ENCODE peak calls at places on chromosomes 1 and 21, in five cellular contexts. C, O, H, D and J are unnamed samples. For H3K36me3, the result is how much of the 10 kb centered on the place peaks cover.

GRCh38 chr1:107991371-107992066 is 26.5 kb upstream of the VAV3 start:
- DNase-seq in C (no peak), O (no peak), H (no peak), D (no peak), J (no peak)

GRCh38 chr1:23174383-23175110 is 5.9 kb upstream of the LUZP1 start:
- DNase-seq in C (no peak), O (no peak), H (no peak), D (no peak), J (no peak)

GRCh38 chr1:6954596-6954995 is 169.3 kb downstream of the CAMTA1 start:
- DNase-seq in C (no peak), O (no peak), H (no peak), D (no peak), J (no peak)

GRCh38 chr21:45424854-45425795 is 20.2 kb downstream of the COL18A1 start:
- DNase-seq in C (no peak), O (no peak), H (no peak), D (no peak), J (no peak)

GRCh38 chr21:32645261-32646182 is 33.3 kb upstream of the CFAP298 start:
- DNase-seq in C (no peak), O (no peak), H (no peak), D (no peak), J (no peak)

GRCh38 chr1:8361198-8361849 is 43.4 kb downstream of the SLC45A1 start:
- DNase-seq in C (no peak), O (no peak), H (no peak), D (no peak), J (no peak)

GRCh38 chr1:37940299-37940947 is 6.4 kb downstream of the INPP5B start:
- DNase-seq in C (no peak), O (no peak), H (no peak), D (no peak), J (no peak)

GRCh38 chr1:3453891-3454810 is at the start of gene ARHGEF16:
- DNase-seq in C (no peak), O (peak), H (no peak), D (peak), J (peak)

GRCh38 chr1:8951246-8951645 is 5.6 kb downstream of the CA6 start:
- DNase-seq in C (no peak), O (no peak), H (no peak), D (no peak), J (no peak)

GRCh38 chr21:43880111-43880985 is 15.3 kb downstream of the AGPAT3 start:
- DNase-seq in C (no peak), O (peak), H (no peak), D (no peak), J (no peak)

GRCh38 chr1:173868266-173869107 is at the start of gene ZBTB37:
- DNase-seq in C (peak), O (peak), H (peak), D (peak), J (peak)

GRCh38 chr1:150553392-150554085 is 4.3 kb downstream of the ADAMTSL4 start:
- DNase-seq in C (no peak), O (no peak), H (no peak), D (no peak), J (no peak)

GRCh38 chr1:109201123-109201703 is 12.5 kb upstream of the SARS1 start:
- DNase-seq in C (peak), O (peak), H (no peak), D (no peak), J (no peak)

GRCh38 chr1:59903136-59903754 is 23.3 kb downstream of the CYP2J2 start:
- DNase-seq in C (no peak), O (no peak), H (no peak), D (no peak), J (no peak)

GRCh38 chr1:178632619-178633018 is 92.4 kb upstream of the RALGPS2 start:
- DNase-seq in C (no peak), O (no peak), H (no peak), D (no peak), J (no peak)

GRCh38 chr1:187928288-187928687 is 1099.5 kb downstream of the PLA2G4A start:
- DNase-seq in C (no peak), O (no peak), H (no peak), D (no peak), J (no peak)

GRCh38 chr1:960371-961131 is at the start of gene KLHL17:
- DNase-seq in C (peak), O (peak), H (no peak), D (peak), J (peak)

GRCh38 chr21:35512321-35512720 is 463.2 kb upstream of the RUNX1 start:
- DNase-seq in C (no peak), O (no peak), H (no peak), D (no peak), J (no peak)

GRCh38 chr1:183416850-183417690 is 1.1 kb downstream of the NMNAT2 start:
- DNase-seq in C (no peak), O (peak), H (peak), D (peak), J (peak)

GRCh38 chr1:180646547-180646946 is 14.7 kb downstream of the XPR1 start:
- DNase-seq in C (no peak), O (no peak), H (no peak), D (no peak), J (no peak)

GRCh38 chr1:63721531-63722189 is 52.2 kb upstream of the ROR1 start:
- DNase-seq in C (no peak), O (no peak), H (no peak), D (no peak), J (no peak)

GRCh38 chr1:69835924-69836323 is 268.2 kb downstream of the LRRC7 start:
- DNase-seq in C (no peak), O (no peak), H (no peak), D (no peak), J (no peak)

GRCh38 chr1:169113613-169114119 is 7.2 kb downstream of the ATP1B1 start:
- DNase-seq in C (peak), O (no peak), H (no peak), D (no peak), J (no peak)

GRCh38 chr1:33042836-33043235 is 6.2 kb upstream of the AK2 start:
- DNase-seq in C (no peak), O (no peak), H (no peak), D (no peak), J (no peak)

GRCh38 chr1:111878649-111879048 is 110.8 kb downstream of the KCND3 start:
- DNase-seq in C (no peak), O (no peak), H (no peak), D (no peak), J (no peak)

GRCh38 chr1:213244664-213245091 is 193.6 kb downstream of the RPS6KC1 start:
- DNase-seq in C (peak), O (no peak), H (no peak), D (peak), J (no peak)

GRCh38 chr1:156618853-156619581 is at the start of gene HAPLN2:
- DNase-seq in C (peak), O (no peak), H (no peak), D (no peak), J (no peak)

GRCh38 chr1:114219247-114219872 is 65.7 kb upstream of the SYT6 start:
- DNase-seq in C (no peak), O (no peak), H (no peak), D (no peak), J (no peak)

GRCh38 chr1:43363283-43363934 is 4.4 kb downstream of the ELOVL1 start:
- DNase-seq in C (peak), O (no peak), H (no peak), D (no peak), J (no peak)

GRCh38 chr1:228039006-228039481 is 32.2 kb downstream of the WNT3A start:
- DNase-seq in C (no peak), O (no peak), H (peak), D (no peak), J (no peak)

GRCh38 chr1:27366411-27367159 is at the start of gene MAP3K6:
- DNase-seq in C (no peak), O (peak), H (peak), D (peak), J (peak)

GRCh38 chr1:90558126-90558525 is 159.0 kb downstream of the BARHL2 start:
- DNase-seq in C (no peak), O (no peak), H (no peak), D (no peak), J (no peak)

GRCh38 chr1:201318504-201319340 is 35.4 kb downstream of the PKP1 start:
- DNase-seq in C (no peak), O (no peak), H (peak), D (no peak), J (no peak)

GRCh38 chr1:176854725-176855433 is 309.6 kb downstream of the ASTN1 start:
- DNase-seq in C (no peak), O (no peak), H (no peak), D (peak), J (no peak)

GRCh38 chr1:21323091-21323490 is 32.8 kb upstream of the ECE1 start:
- DNase-seq in C (no peak), O (no peak), H (no peak), D (no peak), J (no peak)

GRCh38 chr1:86429830-86430229 is 5.9 kb downstream of the CLCA2 start:
- DNase-seq in C (no peak), O (no peak), H (peak), D (peak), J (no peak)

GRCh38 chr1:27632387-27633297 is 2.3 kb downstream of the FGR start:
- DNase-seq in C (peak), O (no peak), H (no peak), D (no peak), J (no peak)

DNA sequence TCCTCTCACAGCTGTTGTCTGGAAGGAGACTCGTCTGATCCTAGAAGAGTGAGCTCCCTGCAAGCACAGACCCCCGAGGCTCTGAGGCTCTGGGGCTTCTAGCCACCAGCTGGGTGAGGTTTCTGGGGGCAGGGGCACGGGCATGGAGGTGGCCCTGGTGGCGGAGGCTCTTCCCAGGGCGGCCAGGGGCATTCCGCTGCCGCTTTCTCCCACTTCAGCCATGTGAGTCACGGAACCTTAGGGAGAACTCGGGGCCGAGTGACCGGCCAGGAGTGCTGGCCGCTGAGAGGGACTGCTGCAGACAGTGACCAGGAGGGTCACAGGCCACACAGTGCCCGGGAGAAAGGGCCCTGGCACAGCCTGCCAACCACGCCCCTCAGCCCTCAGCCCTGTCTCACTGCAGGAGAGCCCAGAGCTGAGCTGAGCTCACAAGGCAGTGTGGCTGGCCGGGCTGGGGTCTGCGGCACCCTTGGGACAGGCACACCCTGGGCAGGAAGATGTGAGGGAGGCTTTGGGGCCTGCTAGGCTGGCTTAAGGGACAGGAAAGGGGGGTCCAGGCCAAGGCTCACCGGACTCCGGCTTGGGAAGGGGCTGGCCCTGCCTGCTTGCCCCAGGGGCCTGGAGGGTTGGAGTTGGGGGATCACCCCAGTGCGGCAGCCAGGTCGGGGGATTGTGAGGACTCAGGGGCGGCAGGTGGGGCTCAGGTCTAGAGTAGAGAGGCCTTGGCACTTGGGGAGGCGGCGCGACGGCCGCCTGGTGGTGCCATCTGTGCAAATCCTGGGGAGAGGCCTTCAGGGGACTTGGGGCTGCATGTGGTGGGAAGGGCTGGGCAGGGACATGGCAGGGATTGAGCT is 35.7 kb downstream of the MORN1 start:
- DNase-seq in C (no peak), O (peak), H (peak), D (no peak), J (no peak)
- H3K36me3 ChIP-seq in C (under half), O (under half), H (under half), D (under half), J (under half)

GRCh38 chr1:100287162-100287561 is 21.1 kb downstream of the RTCA start:
- DNase-seq in C (no peak), O (no peak), H (no peak), D (no peak), J (no peak)
- H3K36me3 ChIP-seq in C (half or more), O (half or more), H (under half), D (half or more), J (half or more)

DNA sequence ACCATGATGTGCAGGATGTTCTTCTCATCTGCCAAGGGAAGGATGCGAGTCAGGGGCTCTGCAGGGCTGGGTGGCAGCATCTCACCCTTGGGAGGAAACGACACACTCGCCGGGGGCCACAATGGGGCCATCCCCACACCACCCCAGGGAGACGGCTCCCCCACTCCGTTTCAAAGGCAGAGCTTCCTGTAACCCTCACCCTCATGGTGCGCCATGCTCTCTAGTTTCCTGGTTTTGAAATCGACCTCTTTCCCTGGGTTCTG is 20.2 kb downstream of the RIPK4 start:
- DNase-seq in C (no peak), O (no peak), H (no peak), D (no peak), J (no peak)
- H3K36me3 ChIP-seq in C (under half), O (under half), H (under half), D (half or more), J (under half)

GRCh38 chr1:246933893-246934292 is 2.1 kb upstream of the AHCTF1 start:
- DNase-seq in C (no peak), O (no peak), H (no peak), D (no peak), J (no peak)
- H3K36me3 ChIP-seq in C (under half), O (under half), H (under half), D (under half), J (under half)